ENCODE peak calls at places on chromosomes 11 and 22, in five cellular contexts. One of them, this sample, is unnamed.

GRCh38 chr11:22991196-22991595 is 130.9 kb upstream of the CCDC179 start:
- DNase-seq in sigmoid colon: no peak
- DNase-seq in HCT116: no peak
- DNase-seq in stomach: no peak
- DNase-seq in GM23338: peak; percentile 71
- DNase-seq in this sample: no peak

GRCh38 chr11:34250732-34251639 is 106.8 kb downstream of the ABTB2 start:
- DNase-seq in sigmoid colon: no peak
- DNase-seq in stomach: peak; percentile 35
- DNase-seq in GM23338: peak; percentile 53
- DNase-seq in HCT116: peak; percentile 75
- DNase-seq in this sample: no peak

GRCh38 chr22:42924436-42924835 is 67.4 kb upstream of the ARFGAP3 start:
- DNase-seq in HCT116: no peak
- DNase-seq in stomach: no peak
- DNase-seq in sigmoid colon: peak; percentile 59
- DNase-seq in GM23338: no peak
- DNase-seq in this sample: no peak

GRCh38 chr22:32376681-32377080 is 19.0 kb downstream of the RFPL3 start:
- DNase-seq in GM23338: no peak
- DNase-seq in sigmoid colon: no peak
- DNase-seq in HCT116: no peak
- DNase-seq in stomach: no peak
- DNase-seq in this sample: no peak

GRCh38 chr11:12353534-12353933 is 23.8 kb upstream of the PARVA start:
- DNase-seq in GM23338: no peak
- DNase-seq in stomach: no peak
- DNase-seq in HCT116: no peak
- DNase-seq in sigmoid colon: no peak
- DNase-seq in this sample: no peak

GRCh38 chr22:18071968-18072310 is 5.9 kb upstream of the PEX26 start:
- DNase-seq in GM23338: no peak
- DNase-seq in sigmoid colon: no peak
- DNase-seq in stomach: no peak
- DNase-seq in HCT116: no peak
- DNase-seq in this sample: no peak

GRCh38 chr11:31443802-31444201 is 65.6 kb downstream of the IMMP1L start:
- DNase-seq in sigmoid colon: no peak
- DNase-seq in GM23338: no peak
- DNase-seq in HCT116: no peak
- DNase-seq in stomach: no peak
- DNase-seq in this sample: no peak

GRCh38 chr11:33264926-33265325 is 7.7 kb downstream of the HIPK3 start:
- DNase-seq in GM23338: no peak
- DNase-seq in sigmoid colon: no peak
- DNase-seq in HCT116: no peak
- DNase-seq in stomach: no peak
- DNase-seq in this sample: no peak

GRCh38 chr22:21073023-21073422 is 27.3 kb downstream of the LRRC74B start:
- DNase-seq in GM23338: no peak
- DNase-seq in HCT116: no peak
- DNase-seq in sigmoid colon: no peak
- DNase-seq in stomach: no peak
- DNase-seq in this sample: no peak

GRCh38 chr11:132106336-132106982 is 736.0 kb downstream of the NTM start:
- DNase-seq in GM23338: no peak
- DNase-seq in stomach: no peak
- DNase-seq in sigmoid colon: no peak
- DNase-seq in HCT116: no peak
- DNase-seq in this sample: no peak

GRCh38 chr22:17235149-17235655 is 16.0 kb upstream of the ADA2 start:
- DNase-seq in HCT116: no peak
- DNase-seq in GM23338: peak; percentile 85
- DNase-seq in stomach: no peak
- DNase-seq in sigmoid colon: no peak
- DNase-seq in this sample: no peak

GRCh38 chr22:50705219-50705691 is 32.6 kb downstream of the SHANK3 start:
- DNase-seq in GM23338: peak; percentile 97
- DNase-seq in sigmoid colon: peak; percentile 74
- DNase-seq in stomach: peak; percentile 33
- DNase-seq in HCT116: no peak
- DNase-seq in this sample: no peak

GRCh38 chr22:45932066-45932465 is 44.9 kb downstream of the WNT7B start:
- DNase-seq in sigmoid colon: no peak
- DNase-seq in HCT116: no peak
- DNase-seq in GM23338: no peak
- DNase-seq in stomach: no peak
- DNase-seq in this sample: no peak

GRCh38 chr22:50683994-50684371 is 11.4 kb downstream of the SHANK3 start:
- DNase-seq in sigmoid colon: no peak
- DNase-seq in HCT116: no peak
- DNase-seq in stomach: peak; percentile 13
- DNase-seq in GM23338: no peak
- DNase-seq in this sample: no peak

GRCh38 chr11:34299284-34299961 is 58.4 kb downstream of the ABTB2 start:
- DNase-seq in HCT116: no peak
- DNase-seq in sigmoid colon: no peak
- DNase-seq in stomach: no peak
- DNase-seq in GM23338: peak; percentile 56
- DNase-seq in this sample: no peak

GRCh38 chr11:80719292-80719646 is 1278.4 kb upstream of the TENM4 start:
- DNase-seq in GM23338: no peak
- DNase-seq in sigmoid colon: no peak
- DNase-seq in HCT116: no peak
- DNase-seq in stomach: no peak
- DNase-seq in this sample: no peak

GRCh38 chr11:83409476-83409875 is 123.3 kb upstream of the CCDC90B start:
- DNase-seq in HCT116: no peak
- DNase-seq in stomach: no peak
- DNase-seq in GM23338: no peak
- DNase-seq in sigmoid colon: no peak
- DNase-seq in this sample: no peak

GRCh38 chr11:86218125-86219081 is 26.1 kb upstream of the EED start:
- DNase-seq in HCT116: peak; percentile 66
- DNase-seq in sigmoid colon: peak; percentile 77
- DNase-seq in GM23338: peak; percentile 91
- DNase-seq in stomach: peak; percentile 64
- DNase-seq in this sample: no peak

GRCh38 chr11:122695076-122695620 is 39.6 kb downstream of the UBASH3B start:
- DNase-seq in stomach: no peak
- DNase-seq in HCT116: no peak
- DNase-seq in GM23338: no peak
- DNase-seq in sigmoid colon: no peak
- DNase-seq in this sample: no peak
- TF ChIP-seq POLR2AphosphoS5 in stomach: no peak
- TF ChIP-seq POLR2AphosphoS5 in HCT116: no peak
- TF ChIP-seq POLR2AphosphoS5 in GM23338: no peak
- TF ChIP-seq POLR2AphosphoS5 in sigmoid colon: no peak
- TF ChIP-seq POLR2AphosphoS5 in this sample: no peak

GRCh38 chr11:117949062-117949461 is 19.9 kb upstream of the TMPRSS13 start:
- DNase-seq in HCT116: no peak
- DNase-seq in GM23338: no peak
- DNase-seq in sigmoid colon: no peak
- DNase-seq in stomach: no peak
- DNase-seq in this sample: no peak
- H3K4me1 ChIP-seq in HCT116: peaks cover 13% of the 10 kb centered on the region
- H3K4me1 ChIP-seq in GM23338: no peaks in the 10 kb centered on the region
- H3K4me1 ChIP-seq in sigmoid colon: peaks cover 8% of the 10 kb centered on the region
- H3K4me1 ChIP-seq in stomach: peaks cover 5% of the 10 kb centered on the region
- H3K4me1 ChIP-seq in this sample: no peaks in the 10 kb centered on the region

DNA sequence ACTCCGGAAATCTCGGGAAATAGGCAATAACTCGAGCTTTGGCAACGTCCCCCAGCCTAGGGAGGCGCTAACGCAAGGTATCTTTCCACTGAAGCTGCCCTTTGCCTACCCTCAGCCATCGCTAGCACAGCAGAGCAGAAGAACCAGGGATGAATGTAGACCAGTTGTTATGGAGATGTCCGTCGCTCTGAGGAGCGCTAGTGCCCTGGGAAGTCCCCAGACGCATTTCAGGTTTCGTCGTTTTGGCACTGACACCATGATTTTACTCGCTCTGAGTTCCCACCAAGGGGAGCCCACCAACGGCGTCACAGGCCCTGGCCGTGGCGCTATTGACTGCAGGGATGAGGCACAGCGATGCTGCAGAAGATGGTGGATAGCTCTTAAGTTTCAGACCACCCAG is 22.7 kb upstream of the BDNF start:
- DNase-seq in GM23338: peak; percentile 62
- DNase-seq in sigmoid colon: no peak
- DNase-seq in HCT116: no peak
- DNase-seq in stomach: no peak
- DNase-seq in this sample: no peak
- TF ChIP-seq CTCF in GM23338: no peak
- TF ChIP-seq CTCF in sigmoid colon: no peak
- TF ChIP-seq CTCF in HCT116: no peak
- TF ChIP-seq CTCF in stomach: no peak
- TF ChIP-seq CTCF in this sample: no peak

GRCh38 chr11:959608-960007 is 33.9 kb downstream of the AP2A2 start:
- DNase-seq in GM23338: no peak
- DNase-seq in HCT116: no peak
- DNase-seq in stomach: no peak
- DNase-seq in sigmoid colon: no peak
- DNase-seq in this sample: no peak
- TF ChIP-seq POLR2AphosphoS5 in GM23338: no peak
- TF ChIP-seq POLR2AphosphoS5 in HCT116: no peak
- TF ChIP-seq POLR2AphosphoS5 in stomach: no peak
- TF ChIP-seq POLR2AphosphoS5 in sigmoid colon: no peak
- TF ChIP-seq POLR2AphosphoS5 in this sample: no peak

This sample was measured in vagina.